ENCODE peak calls at places on chromosomes 2 and 18, in eight cellular contexts. T is germinal center; I is WERI-Rb-1; O is smooth muscle cell of the brain vasculature; Z is GM04504; K is activated CD4-positive, CD25-positive, alpha-beta regulatory T cell; A is skeletal muscle cell; R is cardiac muscle cell. N is an unnamed sample.

GRCh38 chr18:35376742-35377695 is at the start of gene ZNF396:
- DNase-seq in R (peak), O (no peak), K (peak), Z (no peak), I (peak), A (no peak), T (peak), N (peak)

GRCh38 chr2:132670104-132670960 is at the start of gene LYPD1:
- DNase-seq in O (no peak), I (no peak), T (no peak), Z (no peak), R (peak), A (no peak), K (no peak), N (no peak)

GRCh38 chr2:143787674-143788073 is 658.5 kb downstream of the ARHGAP15 start:
- DNase-seq in A (peak), O (no peak), R (no peak), K (no peak), T (no peak), Z (no peak), I (no peak), N (no peak)

GRCh38 chr2:189086710-189087109 is 92.9 kb downstream of the COL5A2 start:
- DNase-seq in T (no peak), R (no peak), Z (peak), I (no peak), K (no peak), O (no peak), A (peak), N (no peak)

GRCh38 chr2:88654714-88655113 is 27.4 kb upstream of the EIF2AK3 start:
- DNase-seq in K (no peak), R (no peak), O (no peak), I (no peak), T (no peak), A (peak), Z (no peak), N (no peak)

GRCh38 chr2:12709207-12709522 is 7.6 kb upstream of the TRIB2 start:
- DNase-seq in I (no peak), R (no peak), T (peak), O (no peak), A (no peak), Z (no peak), K (no peak), N (no peak)

GRCh38 chr2:85867556-85868292 is 21.1 kb downstream of the ST3GAL5 start:
- DNase-seq in K (no peak), I (peak), R (no peak), O (no peak), T (no peak), Z (no peak), A (no peak), N (no peak)

GRCh38 chr2:231512222-231512621 is 18.0 kb downstream of the NMUR1 start:
- DNase-seq in K (no peak), T (no peak), A (no peak), Z (no peak), O (no peak), I (peak), R (no peak), N (no peak)

GRCh38 chr2:150355440-150355839 is 132.0 kb downstream of the RND3 start:
- DNase-seq in Z (no peak), O (no peak), A (no peak), I (no peak), T (no peak), K (no peak), R (no peak), N (no peak)

GRCh38 chr2:181780159-181781081 is 100.1 kb upstream of the NEUROD1 start:
- DNase-seq in T (no peak), O (peak), R (no peak), K (no peak), Z (no peak), A (peak), I (no peak), N (no peak)

GRCh38 chr2:165886487-165887146 is 67.0 kb downstream of the TTC21B start:
- DNase-seq in A (no peak), I (peak), T (no peak), K (no peak), Z (no peak), O (no peak), R (no peak), N (no peak)

GRCh38 chr18:78699516-78699915 is 280.1 kb upstream of the SALL3 start:
- DNase-seq in K (no peak), R (no peak), I (no peak), Z (no peak), A (no peak), T (no peak), O (no peak), N (no peak)

GRCh38 chr2:230864605-230865323 is at the start of gene ITM2C:
- DNase-seq in T (peak), K (peak), I (peak), O (no peak), Z (no peak), A (no peak), R (peak), N (peak)

GRCh38 chr2:11097988-11098387 is 57.3 kb upstream of the SLC66A3 start:
- DNase-seq in R (no peak), O (no peak), T (no peak), K (no peak), Z (no peak), I (no peak), A (no peak), N (no peak)

GRCh38 chr2:235011929-235012631 is 60.3 kb downstream of the SH3BP4 start:
- DNase-seq in T (no peak), R (no peak), Z (no peak), I (peak), A (no peak), O (no peak), K (no peak), N (no peak)

GRCh38 chr2:70565039-70565731 is 11.6 kb upstream of the TGFA start:
- DNase-seq in O (no peak), K (no peak), Z (no peak), R (no peak), I (no peak), T (no peak), A (no peak), N (no peak)

GRCh38 chr2:178123163-178123562 is 10.9 kb downstream of the RBM45 start:
- DNase-seq in K (no peak), I (no peak), O (no peak), R (no peak), A (no peak), Z (no peak), T (no peak), N (no peak)

GRCh38 chr2:118589726-118590125 is 257.7 kb downstream of the EN1 start:
- DNase-seq in R (no peak), Z (no peak), T (no peak), I (no peak), O (no peak), A (no peak), K (no peak), N (no peak)

GRCh38 chr18:74493689-74494088 is 2.5 kb upstream of the CNDP2 start:
- DNase-seq in R (peak), Z (no peak), A (peak), O (no peak), K (peak), I (peak), T (peak), N (no peak)

GRCh38 chr2:54208364-54209240 is 47.4 kb downstream of the TSPYL6 start:
- DNase-seq in K (no peak), O (peak), Z (peak), A (no peak), T (no peak), I (no peak), R (no peak), N (no peak)

GRCh38 chr2:106624787-106625369 is 137.7 kb downstream of the CD8B2 start:
- DNase-seq in Z (no peak), K (no peak), O (no peak), R (no peak), A (no peak), I (no peak), T (no peak), N (no peak)

GRCh38 chr2:203097735-203098134 is 83.1 kb downstream of the NBEAL1 start:
- DNase-seq in Z (no peak), T (no peak), I (no peak), A (no peak), K (no peak), R (no peak), O (no peak), N (no peak)